ENCODE peak calls at places on chromosomes 12 and 14, in nine cellular contexts. One of them, this sample, is unnamed.
A peak's percentile ranks its signal among the peaks of the same experiment; 100 is the strongest.

GRCh38 chr12:22480016-22480415 is 64.3 kb downstream of the C2CD5 start:
- DNase-seq in fibroblast of lung: no peak
- DNase-seq in heart left ventricle: no peak
- DNase-seq in mucosa of descending colon: no peak
- DNase-seq in SK-N-SH: no peak
- DNase-seq in psoas muscle: no peak
- DNase-seq in IMR-90: no peak
- DNase-seq in A549: no peak
- DNase-seq in stomach: no peak
- DNase-seq in this sample: no peak

GRCh38 chr14:55102141-55102547 is 26.9 kb upstream of the LGALS3 start:
- DNase-seq in fibroblast of lung: peak; percentile 98
- DNase-seq in heart left ventricle: peak; percentile 74
- DNase-seq in mucosa of descending colon: peak; percentile 85
- DNase-seq in SK-N-SH: peak; percentile 69
- DNase-seq in psoas muscle: peak; percentile 78
- DNase-seq in IMR-90: peak; percentile 96
- DNase-seq in A549: peak; percentile 84
- DNase-seq in stomach: peak; percentile 83
- DNase-seq in this sample: peak; percentile 36

GRCh38 chr12:93526786-93527428 is 45.6 kb upstream of the SOCS2 start:
- DNase-seq in fibroblast of lung: peak; percentile 98
- DNase-seq in heart left ventricle: no peak
- DNase-seq in mucosa of descending colon: no peak
- DNase-seq in SK-N-SH: no peak
- DNase-seq in psoas muscle: no peak
- DNase-seq in IMR-90: peak; percentile 96
- DNase-seq in A549: peak; percentile 92
- DNase-seq in stomach: no peak
- DNase-seq in this sample: no peak

GRCh38 chr12:28035483-28035882 is 63.0 kb upstream of the PTHLH start:
- DNase-seq in fibroblast of lung: peak; percentile 75
- DNase-seq in heart left ventricle: no peak
- DNase-seq in mucosa of descending colon: no peak
- DNase-seq in SK-N-SH: no peak
- DNase-seq in psoas muscle: no peak
- DNase-seq in IMR-90: peak; percentile 87
- DNase-seq in A549: peak; percentile 67
- DNase-seq in stomach: no peak
- DNase-seq in this sample: no peak

GRCh38 chr12:1660304-1661187 is 30.3 kb upstream of the ADIPOR2 start:
- DNase-seq in fibroblast of lung: no peak
- DNase-seq in heart left ventricle: peak; percentile 58
- DNase-seq in mucosa of descending colon: peak; percentile 88
- DNase-seq in SK-N-SH: no peak
- DNase-seq in psoas muscle: peak; percentile 38
- DNase-seq in IMR-90: no peak
- DNase-seq in A549: peak; percentile 22
- DNase-seq in stomach: peak; percentile 96
- DNase-seq in this sample: peak; percentile 49

GRCh38 chr12:49784756-49785409 is 43.3 kb downstream of the NCKAP5L start:
- DNase-seq in fibroblast of lung: peak; percentile 52
- DNase-seq in heart left ventricle: no peak
- DNase-seq in mucosa of descending colon: no peak
- DNase-seq in SK-N-SH: no peak
- DNase-seq in psoas muscle: no peak
- DNase-seq in IMR-90: peak; percentile 67
- DNase-seq in A549: peak; percentile 23
- DNase-seq in stomach: no peak
- DNase-seq in this sample: no peak

GRCh38 chr14:24979725-24980239 is 70.2 kb downstream of the STXBP6 start:
- DNase-seq in fibroblast of lung: no peak
- DNase-seq in heart left ventricle: no peak
- DNase-seq in mucosa of descending colon: no peak
- DNase-seq in SK-N-SH: no peak
- DNase-seq in psoas muscle: no peak
- DNase-seq in IMR-90: no peak
- DNase-seq in A549: no peak
- DNase-seq in stomach: no peak
- DNase-seq in this sample: no peak

GRCh38 chr12:124569375-124570148 is 2.1 kb upstream of the NCOR2 start:
- DNase-seq in fibroblast of lung: no peak
- DNase-seq in heart left ventricle: no peak
- DNase-seq in mucosa of descending colon: no peak
- DNase-seq in SK-N-SH: no peak
- DNase-seq in psoas muscle: no peak
- DNase-seq in IMR-90: no peak
- DNase-seq in A549: no peak
- DNase-seq in stomach: no peak
- DNase-seq in this sample: no peak

GRCh38 chr12:121858662-121859572 is at the start of gene HPD:
- DNase-seq in fibroblast of lung: peak; percentile 87
- DNase-seq in heart left ventricle: peak; percentile 73
- DNase-seq in mucosa of descending colon: peak; percentile 72
- DNase-seq in SK-N-SH: no peak
- DNase-seq in psoas muscle: peak; percentile 74
- DNase-seq in IMR-90: peak; percentile 76
- DNase-seq in A549: peak; percentile 51
- DNase-seq in stomach: no peak
- DNase-seq in this sample: no peak

GRCh38 chr12:2801044-2801783 is 6.4 kb downstream of the FKBP4 start:
- DNase-seq in fibroblast of lung: no peak
- DNase-seq in heart left ventricle: no peak
- DNase-seq in mucosa of descending colon: no peak
- DNase-seq in SK-N-SH: no peak
- DNase-seq in psoas muscle: no peak
- DNase-seq in IMR-90: no peak
- DNase-seq in A549: no peak
- DNase-seq in stomach: peak; percentile 56
- DNase-seq in this sample: no peak

GRCh38 chr12:74539765-74540526 is 2.3 kb downstream of the ATXN7L3B start:
- DNase-seq in fibroblast of lung: no peak
- DNase-seq in heart left ventricle: no peak
- DNase-seq in mucosa of descending colon: no peak
- DNase-seq in SK-N-SH: no peak
- DNase-seq in psoas muscle: no peak
- DNase-seq in IMR-90: no peak
- DNase-seq in A549: no peak
- DNase-seq in stomach: no peak
- DNase-seq in this sample: no peak

GRCh38 chr14:63438065-63438757 is 105.0 kb downstream of the PPP2R5E start:
- DNase-seq in fibroblast of lung: peak; percentile 96
- DNase-seq in heart left ventricle: peak; percentile 40
- DNase-seq in mucosa of descending colon: no peak
- DNase-seq in SK-N-SH: peak; percentile 71
- DNase-seq in psoas muscle: peak; percentile 33
- DNase-seq in IMR-90: peak; percentile 92
- DNase-seq in A549: peak; percentile 81
- DNase-seq in stomach: peak; percentile 66
- DNase-seq in this sample: no peak

GRCh38 chr12:16345105-16345504 is 2.3 kb upstream of the MGST1 start:
- DNase-seq in fibroblast of lung: no peak
- DNase-seq in heart left ventricle: no peak
- DNase-seq in mucosa of descending colon: no peak
- DNase-seq in SK-N-SH: no peak
- DNase-seq in psoas muscle: no peak
- DNase-seq in IMR-90: no peak
- DNase-seq in A549: no peak
- DNase-seq in stomach: no peak
- DNase-seq in this sample: no peak

GRCh38 chr12:93198086-93198485 is 179.6 kb upstream of the NUDT4 start:
- DNase-seq in fibroblast of lung: peak; percentile 91
- DNase-seq in heart left ventricle: no peak
- DNase-seq in mucosa of descending colon: no peak
- DNase-seq in SK-N-SH: no peak
- DNase-seq in psoas muscle: peak; percentile 68
- DNase-seq in IMR-90: peak; percentile 88
- DNase-seq in A549: peak; percentile 83
- DNase-seq in stomach: no peak
- DNase-seq in this sample: no peak

GRCh38 chr14:54136894-54137665 is 180.5 kb upstream of the BMP4 start:
- DNase-seq in fibroblast of lung: no peak
- DNase-seq in heart left ventricle: no peak
- DNase-seq in mucosa of descending colon: no peak
- DNase-seq in SK-N-SH: no peak
- DNase-seq in psoas muscle: no peak
- DNase-seq in IMR-90: no peak
- DNase-seq in A549: no peak
- DNase-seq in stomach: no peak
- DNase-seq in this sample: no peak

GRCh38 chr12:10956085-10956484 is 17.0 kb upstream of the TAS2R14 start:
- DNase-seq in fibroblast of lung: no peak
- DNase-seq in heart left ventricle: no peak
- DNase-seq in mucosa of descending colon: no peak
- DNase-seq in SK-N-SH: no peak
- DNase-seq in psoas muscle: no peak
- DNase-seq in IMR-90: no peak
- DNase-seq in A549: no peak
- DNase-seq in stomach: no peak
- DNase-seq in this sample: no peak

GRCh38 chr14:99420711-99421110 is 59.9 kb downstream of the SETD3 start:
- DNase-seq in fibroblast of lung: peak; percentile 13
- DNase-seq in heart left ventricle: no peak
- DNase-seq in mucosa of descending colon: peak; percentile 71
- DNase-seq in SK-N-SH: no peak
- DNase-seq in psoas muscle: no peak
- DNase-seq in IMR-90: no peak
- DNase-seq in A549: no peak
- DNase-seq in stomach: peak; percentile 36
- DNase-seq in this sample: no peak

GRCh38 chr12:55912908-55913307 is 14.8 kb downstream of the PYM1 start:
- DNase-seq in fibroblast of lung: no peak
- DNase-seq in heart left ventricle: no peak
- DNase-seq in mucosa of descending colon: no peak
- DNase-seq in SK-N-SH: no peak
- DNase-seq in psoas muscle: no peak
- DNase-seq in IMR-90: no peak
- DNase-seq in A549: no peak
- DNase-seq in stomach: no peak
- DNase-seq in this sample: no peak

DNA sequence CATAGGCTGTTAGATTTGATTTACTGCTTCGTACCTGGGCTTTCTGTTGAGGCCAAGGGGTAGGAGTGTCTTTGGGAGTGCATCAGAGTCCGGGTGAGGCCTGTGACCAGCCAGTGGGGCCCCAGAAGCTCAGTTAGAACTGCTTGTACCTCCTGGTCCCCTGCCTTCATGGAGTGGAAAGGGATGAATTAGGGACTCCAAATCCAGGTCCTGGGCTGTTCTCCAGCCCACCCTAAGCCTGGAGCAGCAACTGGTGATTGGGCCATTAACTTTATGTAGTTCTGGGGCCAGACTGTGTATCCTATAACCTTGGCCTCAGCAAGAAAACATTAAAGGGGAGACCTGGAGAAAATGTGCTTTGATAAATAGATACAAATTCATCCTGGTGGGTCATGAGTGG is 42.5 kb downstream of the CHST11 start:
- DNase-seq in fibroblast of lung: no peak
- DNase-seq in heart left ventricle: no peak
- DNase-seq in mucosa of descending colon: no peak
- DNase-seq in SK-N-SH: no peak
- DNase-seq in psoas muscle: no peak
- DNase-seq in IMR-90: no peak
- DNase-seq in A549: no peak
- DNase-seq in stomach: no peak
- DNase-seq in this sample: no peak
- H3K4me1 ChIP-seq in fibroblast of lung: peaks cover 2% of the 10 kb centered on the region
- H3K4me1 ChIP-seq in heart left ventricle: peaks cover 13% of the 10 kb centered on the region
- H3K4me1 ChIP-seq in mucosa of descending colon: no peaks in the 10 kb centered on the region
- H3K4me1 ChIP-seq in SK-N-SH: peaks cover 24% of the 10 kb centered on the region
- H3K4me1 ChIP-seq in psoas muscle: peaks cover 7% of the 10 kb centered on the region
- H3K4me1 ChIP-seq in IMR-90: peaks cover 2% of the 10 kb centered on the region
- H3K4me1 ChIP-seq in A549: no peaks in the 10 kb centered on the region
- H3K4me1 ChIP-seq in stomach: no peaks in the 10 kb centered on the region
- H3K4me1 ChIP-seq in this sample: peaks cover 86% of the 10 kb centered on the region

GRCh38 chr14:93811020-93811419 is 22.7 kb upstream of the PRIMA1 start:
- DNase-seq in fibroblast of lung: no peak
- DNase-seq in heart left ventricle: no peak
- DNase-seq in mucosa of descending colon: no peak
- DNase-seq in SK-N-SH: no peak
- DNase-seq in psoas muscle: no peak
- DNase-seq in IMR-90: no peak
- DNase-seq in A549: no peak
- DNase-seq in stomach: no peak
- DNase-seq in this sample: no peak
- H3K9me3 ChIP-seq in fibroblast of lung: no peaks in the 10 kb centered on the region
- H3K9me3 ChIP-seq in heart left ventricle: peaks cover 28% of the 10 kb centered on the region
- H3K9me3 ChIP-seq in mucosa of descending colon: peaks cover 11% of the 10 kb centered on the region
- H3K9me3 ChIP-seq in SK-N-SH: no peaks in the 10 kb centered on the region
- H3K9me3 ChIP-seq in psoas muscle: peaks cover 14% of the 10 kb centered on the region
- H3K9me3 ChIP-seq in IMR-90: peaks cover 12% of the 10 kb centered on the region
- H3K9me3 ChIP-seq in A549: peaks cover 20% of the 10 kb centered on the region
- H3K9me3 ChIP-seq in stomach: peaks cover 24% of the 10 kb centered on the region
- H3K9me3 ChIP-seq in this sample: no peaks in the 10 kb centered on the region

DNA sequence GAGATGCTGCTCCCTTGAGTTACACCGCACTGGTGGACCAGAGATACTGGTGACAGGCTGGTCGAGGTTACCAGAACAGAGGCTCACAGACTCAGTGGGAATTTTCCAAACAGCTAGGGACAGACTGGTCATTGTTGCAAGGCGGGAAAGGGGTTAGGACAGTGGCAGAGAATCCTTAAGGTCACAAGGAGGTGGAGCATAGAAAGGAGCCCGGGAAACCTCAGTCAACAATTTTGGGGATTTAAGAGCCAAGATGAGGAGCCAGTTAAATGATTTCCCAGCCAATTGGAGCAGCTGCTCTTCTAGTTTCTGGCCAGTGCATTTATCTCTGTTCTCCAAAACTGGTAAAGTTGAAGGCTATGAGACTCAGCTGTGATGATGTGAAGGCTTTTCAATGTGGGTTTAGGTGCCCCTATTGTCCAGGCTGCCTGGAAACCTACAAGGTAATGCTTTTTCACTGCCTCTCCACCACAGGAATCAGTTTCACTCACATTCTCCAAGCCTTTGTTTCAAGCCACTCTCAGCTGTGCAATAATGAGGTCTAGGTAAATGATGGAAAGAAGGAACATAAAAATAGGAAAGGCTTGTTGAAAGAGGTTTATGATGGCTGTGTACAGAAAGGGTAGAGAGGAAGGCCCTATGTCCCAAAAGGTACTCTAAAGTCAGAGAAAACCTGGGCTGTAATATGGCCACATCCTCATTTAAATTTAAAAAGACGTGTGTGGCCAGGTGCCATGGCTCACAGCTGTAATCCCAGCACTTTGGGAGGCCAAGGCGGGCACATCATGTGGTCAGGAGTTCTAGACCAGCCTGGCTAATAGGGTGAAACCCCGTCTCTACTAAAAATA is 7.0 kb upstream of the TNS2 start:
- DNase-seq in fibroblast of lung: no peak
- DNase-seq in heart left ventricle: no peak
- DNase-seq in mucosa of descending colon: no peak
- DNase-seq in SK-N-SH: peak; percentile 7
- DNase-seq in psoas muscle: no peak
- DNase-seq in IMR-90: no peak
- DNase-seq in A549: no peak
- DNase-seq in stomach: no peak
- DNase-seq in this sample: no peak
- H3K4me1 ChIP-seq in fibroblast of lung: peaks cover 10% of the 10 kb centered on the region
- H3K4me1 ChIP-seq in heart left ventricle: peaks cover 44% of the 10 kb centered on the region
- H3K4me1 ChIP-seq in mucosa of descending colon: peaks cover 25% of the 10 kb centered on the region
- H3K4me1 ChIP-seq in SK-N-SH: peaks cover 17% of the 10 kb centered on the region
- H3K4me1 ChIP-seq in psoas muscle: peaks cover 24% of the 10 kb centered on the region
- H3K4me1 ChIP-seq in IMR-90: peaks cover 7% of the 10 kb centered on the region
- H3K4me1 ChIP-seq in A549: peaks cover 35% of the 10 kb centered on the region
- H3K4me1 ChIP-seq in stomach: peaks cover 33% of the 10 kb centered on the region
- H3K4me1 ChIP-seq in this sample: peaks cover 20% of the 10 kb centered on the region

GRCh38 chr12:90441431-90441830 is 513.5 kb downstream of the CCER1 start:
- DNase-seq in fibroblast of lung: no peak
- DNase-seq in heart left ventricle: no peak
- DNase-seq in mucosa of descending colon: no peak
- DNase-seq in SK-N-SH: no peak
- DNase-seq in psoas muscle: no peak
- DNase-seq in IMR-90: no peak
- DNase-seq in A549: no peak
- DNase-seq in stomach: no peak
- DNase-seq in this sample: no peak
- H3K9me3 ChIP-seq in fibroblast of lung: no peaks in the 10 kb centered on the region
- H3K9me3 ChIP-seq in heart left ventricle: peaks cover 9% of the 10 kb centered on the region
- H3K9me3 ChIP-seq in mucosa of descending colon: peaks cover 8% of the 10 kb centered on the region
- H3K9me3 ChIP-seq in SK-N-SH: no peaks in the 10 kb centered on the region
- H3K9me3 ChIP-seq in psoas muscle: peaks cover 13% of the 10 kb centered on the region
- H3K9me3 ChIP-seq in IMR-90: peaks cover 2% of the 10 kb centered on the region
- H3K9me3 ChIP-seq in A549: no peaks in the 10 kb centered on the region
- H3K9me3 ChIP-seq in stomach: peaks cover 11% of the 10 kb centered on the region
- H3K9me3 ChIP-seq in this sample: no peaks in the 10 kb centered on the region

This sample was measured in CD8-positive, alpha-beta memory T cell.